ENCODE peak calls at places on chromosomes 6 and 20, in four cellular contexts. R is mucosa of descending colon, I is dorsolateral prefrontal cortex, P is lower lobe of right lung. T is an unnamed sample.
A peak's percentile ranks its signal among the peaks of the same experiment; 100 is the strongest.

GRCh38 chr20:32150291-32150848 is 40.9 kb downstream of the TM9SF4 start:
- DNase-seq in P (no peak), R (no peak), I (no peak), T (no peak)

GRCh38 chr6:43891072-43891870 is 121.3 kb downstream of the VEGFA start:
- DNase-seq in I (no peak), R (no peak), P (no peak), T (no peak)

GRCh38 chr6:5968817-5969726 is 37.7 kb downstream of the NRN1 start:
- DNase-seq in R (no peak), I (no peak), P (peak; percentile 60), T (peak; percentile 19)

GRCh38 chr20:46789339-46789984 is 80.0 kb downstream of the SLC2A10 start:
- DNase-seq in P (no peak), I (no peak), R (no peak), T (no peak)

GRCh38 chr6:131182991-131183425 is 47.7 kb downstream of the AKAP7 start:
- DNase-seq in R (peak; percentile 27), I (no peak), P (no peak), T (peak; percentile 15)

GRCh38 chr20:31764641-31765305 is 25.7 kb downstream of the TPX2 start:
- DNase-seq in I (no peak), R (no peak), P (no peak), T (no peak)

GRCh38 chr6:108846628-108847027 is 1.6 kb upstream of the ARMC2 start:
- DNase-seq in P (no peak), R (no peak), I (no peak), T (no peak)

GRCh38 chr6:133502451-133503259 is 261.5 kb downstream of the EYA4 start:
- DNase-seq in P (no peak), R (no peak), I (no peak), T (peak; percentile 98)

GRCh38 chr6:109759098-109759855 is 68.2 kb downstream of the FIG4 start:
- DNase-seq in R (no peak), P (no peak), I (no peak), T (no peak)

GRCh38 chr20:18992418-18992817 is 178.8 kb downstream of the SCP2D1 start:
- DNase-seq in P (no peak), R (no peak), I (no peak), T (no peak)

GRCh38 chr6:125781307-125781868 is 9.4 kb upstream of the NCOA7 start:
- DNase-seq in P (no peak), R (no peak), I (no peak), T (no peak)

GRCh38 chr6:125784365-125784764 is 6.4 kb upstream of the NCOA7 start:
- DNase-seq in P (no peak), I (no peak), R (no peak), T (no peak)

GRCh38 chr6:125780540-125781306 is 10.0 kb upstream of the NCOA7 start:
- DNase-seq in R (peak; percentile 69), I (no peak), P (peak; percentile 59), T (peak; percentile 33)

GRCh38 chr6:125779924-125780539 is 10.7 kb upstream of the NCOA7 start:
- DNase-seq in I (peak; percentile 83), R (peak; percentile 89), P (peak; percentile 80), T (peak; percentile 90)
- TF ChIP-seq CTCF in I (peak; percentile 65), R (no peak), P (peak; percentile 29), T (peak; percentile 14)

DNA sequence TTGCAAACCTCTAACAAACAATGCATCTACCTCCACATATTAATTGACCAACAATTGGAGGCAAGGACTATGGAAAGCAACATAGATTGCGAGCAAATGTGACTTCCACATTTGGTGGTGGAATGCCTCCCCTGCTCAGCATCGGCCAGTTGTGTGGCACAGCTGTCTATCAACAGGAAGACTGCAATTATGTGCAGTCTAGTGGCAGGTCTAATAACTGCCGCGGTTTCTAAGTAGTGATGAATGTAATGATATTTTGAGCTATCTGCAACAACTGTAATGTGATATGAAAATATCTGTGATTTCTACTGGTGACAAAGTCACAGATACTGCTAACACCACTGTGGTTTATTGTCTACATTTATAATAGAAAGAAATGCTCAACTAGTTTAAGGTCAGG is 56.8 kb downstream of the NCR2 start:
- DNase-seq in P (no peak), R (no peak), I (no peak), T (no peak)
- H3K4me3 ChIP-seq in P (no peak overlapping the region), R (no peak overlapping the region), I (no peak overlapping the region), T (no peak overlapping the region)

DNA sequence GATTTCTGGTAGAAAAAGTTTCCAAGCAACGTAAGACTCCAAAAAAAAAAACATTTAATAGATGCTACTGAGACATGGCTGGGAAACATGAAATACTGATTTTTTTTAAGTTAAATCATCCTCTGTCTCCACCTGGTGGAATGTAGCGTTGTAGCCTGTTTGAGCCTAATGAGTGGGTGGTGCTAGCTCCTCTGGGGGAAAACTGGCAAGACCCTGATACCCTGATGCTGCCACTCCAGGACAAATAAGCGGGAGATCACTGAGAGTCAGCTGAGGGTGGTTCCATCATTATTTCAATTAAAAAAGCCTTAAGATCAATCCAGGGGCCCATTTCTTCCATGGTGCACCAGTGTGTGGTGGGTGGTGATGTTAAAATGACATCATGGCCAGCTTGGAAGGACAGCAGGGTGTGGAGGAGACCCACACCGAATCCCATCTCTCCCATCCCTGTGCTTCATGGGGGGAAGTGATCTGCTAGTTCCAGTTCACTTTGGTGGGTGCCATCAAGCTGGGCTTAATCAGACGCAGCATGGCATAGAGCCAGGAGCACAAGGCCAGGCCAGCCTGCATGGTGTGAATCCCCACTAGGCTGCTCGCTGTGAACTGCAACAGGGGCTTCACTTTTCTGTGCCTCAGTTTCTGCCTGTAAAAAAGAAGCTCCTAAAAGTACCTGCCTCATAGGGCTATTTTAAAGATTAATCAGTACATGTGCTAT is 12.8 kb upstream of the MRPS10 start:
- DNase-seq in I (no peak), R (no peak), P (no peak), T (no peak)
- TF ChIP-seq CTCF in I (no peak), R (no peak), P (no peak), T (peak; percentile 53)

DNA sequence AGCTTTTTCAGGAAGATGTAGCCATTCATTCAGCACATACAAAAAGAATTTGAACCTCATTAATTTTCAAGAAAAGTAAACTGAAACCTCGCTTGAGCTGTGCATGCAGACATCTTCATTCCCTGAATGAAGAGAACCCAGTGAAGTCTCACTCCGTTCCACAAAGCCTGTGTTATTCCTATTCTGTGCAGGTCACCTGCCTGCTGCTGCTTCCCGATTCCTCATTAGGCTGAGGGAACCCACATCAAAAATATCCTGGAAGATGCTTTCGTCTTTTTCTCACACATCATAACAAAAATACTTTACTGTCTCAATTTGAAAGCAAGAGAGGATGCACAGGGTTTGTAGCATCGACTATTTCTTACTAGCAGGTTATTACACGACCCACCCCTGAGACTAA is 40.1 kb downstream of the TRMT6 start:
- DNase-seq in I (no peak), P (no peak), R (no peak), T (no peak)
- H3K4me3 ChIP-seq in I (no peak overlapping the region), P (no peak overlapping the region), R (no peak overlapping the region), T (no peak overlapping the region)

T was measured in astrocyte of the cerebellum.